ENCODE peak calls at places on chromosomes 2 and 18, in six cellular contexts. S, R, X, L, O and P are unnamed samples.

GRCh38 chr2:44974064-44974715 is 32.7 kb downstream of the SIX3 start:
- DNase-seq in R (peak), L (no peak), X (no peak), O (no peak), S (peak), P (peak)

GRCh38 chr2:229445013-229445412 is 173.9 kb upstream of the PID1 start:
- DNase-seq in S (no peak), L (peak), X (peak), R (peak), O (no peak), P (peak)

GRCh38 chr2:20604957-20605381 is 45.9 kb downstream of the HS1BP3 start:
- DNase-seq in S (no peak), R (no peak), O (no peak), X (no peak), L (peak), P (no peak)

GRCh38 chr2:51120754-51121280 is 88.9 kb upstream of the NRXN1 start:
- DNase-seq in X (no peak), O (no peak), S (no peak), L (no peak), R (no peak), P (no peak)

GRCh38 chr18:37483221-37483971 is 82.2 kb downstream of the CELF4 start:
- DNase-seq in L (no peak), O (no peak), X (no peak), R (no peak), S (no peak), P (no peak)

GRCh38 chr2:119367472-119368099 is 809 bp downstream of the DBI start:
- DNase-seq in R (no peak), L (peak), X (peak), S (peak), O (no peak), P (no peak)

GRCh38 chr18:2971741-2972552 is 41.0 kb downstream of the LPIN2 start:
- DNase-seq in O (no peak), S (no peak), L (no peak), X (peak), R (no peak), P (no peak)

GRCh38 chr2:112065966-112066365 is 10.9 kb downstream of the TMEM87B start:
- DNase-seq in X (no peak), L (no peak), S (no peak), O (no peak), R (peak), P (no peak)

GRCh38 chr2:180559766-180560165 is 420.6 kb upstream of the UBE2E3 start:
- DNase-seq in R (no peak), O (no peak), S (no peak), L (no peak), X (no peak), P (no peak)

GRCh38 chr2:174024524-174025270 is 59.5 kb upstream of the SP3 start:
- DNase-seq in O (no peak), X (peak), R (no peak), S (peak), L (peak), P (no peak)

GRCh38 chr2:8315766-8316165 is 366.1 kb upstream of the ID2 start:
- DNase-seq in L (no peak), X (no peak), O (no peak), S (peak), R (no peak), P (peak)

GRCh38 chr2:226158229-226158628 is 641.4 kb downstream of the IRS1 start:
- DNase-seq in X (no peak), L (no peak), R (no peak), O (no peak), S (no peak), P (no peak)

GRCh38 chr2:58734365-58734764 is 493.2 kb upstream of the FANCL start:
- DNase-seq in O (no peak), X (no peak), S (no peak), L (no peak), R (peak), P (peak)

GRCh38 chr2:69375494-69376353 is 11.3 kb downstream of the GFPT1 start:
- DNase-seq in X (peak), O (peak), S (peak), R (no peak), L (peak), P (peak)

GRCh38 chr2:236239276-236240065 is 24.7 kb downstream of the ASB18 start:
- DNase-seq in S (no peak), L (no peak), O (no peak), R (no peak), X (no peak), P (no peak)

GRCh38 chr2:198004921-198005829 is 200.8 kb downstream of the PLCL1 start:
- DNase-seq in X (no peak), O (no peak), R (no peak), L (no peak), S (no peak), P (no peak)

GRCh38 chr2:148184967-148185366 is 164.1 kb downstream of the MBD5 start:
- DNase-seq in X (no peak), S (no peak), O (no peak), R (no peak), L (no peak), P (no peak)

GRCh38 chr2:3493610-3493997 is 25.7 kb downstream of the ADI1 start:
- DNase-seq in L (no peak), R (no peak), S (peak), X (no peak), O (no peak), P (no peak)

GRCh38 chr18:77071711-77072292 is 60.8 kb downstream of the MBP start:
- DNase-seq in S (no peak), O (no peak), R (peak), X (no peak), L (no peak), P (no peak)

GRCh38 chr2:34475141-34475540 is 876.0 kb upstream of the FAM98A start:
- DNase-seq in X (no peak), S (no peak), O (no peak), L (no peak), R (no peak), P (no peak)

GRCh38 chr2:15206419-15206818 is 354.7 kb downstream of the NBAS start:
- DNase-seq in X (no peak), O (no peak), R (no peak), L (no peak), S (no peak), P (no peak)

GRCh38 chr2:65182570-65182969 is 45.1 kb upstream of the ACTR2 start:
- DNase-seq in O (no peak), S (no peak), L (no peak), R (no peak), X (no peak), P (no peak)

GRCh38 chr2:207749873-207750272 is 19.8 kb downstream of the FZD5 start:
- DNase-seq in R (no peak), X (no peak), S (no peak), L (no peak), O (no peak), P (no peak)

GRCh38 chr2:231228223-231228622 is 29.8 kb downstream of the ARMC9 start:
- DNase-seq in R (no peak), L (no peak), O (peak), X (no peak), S (peak), P (no peak)

GRCh38 chr2:25397777-25398176 is 56.1 kb upstream of the DNMT3A start:
- DNase-seq in L (no peak), S (no peak), O (no peak), X (no peak), R (no peak), P (no peak)

GRCh38 chr2:167187910-167188595 is 299.8 kb downstream of the XIRP2 start:
- DNase-seq in R (no peak), L (no peak), X (no peak), S (no peak), O (no peak), P (no peak)

GRCh38 chr2:10278029-10278762 is 24.5 kb upstream of the HPCAL1 start:
- DNase-seq in O (no peak), X (peak), S (peak), R (no peak), L (peak), P (no peak)

GRCh38 chr2:101517753-101518152 is 42.8 kb upstream of the RFX8 start:
- DNase-seq in R (peak), O (no peak), X (no peak), S (no peak), L (no peak), P (no peak)

GRCh38 chr2:46377287-46377605 is 80.0 kb downstream of the EPAS1 start:
- DNase-seq in R (no peak), O (no peak), L (no peak), S (no peak), X (no peak), P (no peak)

GRCh38 chr2:199070550-199070949 is 387.2 kb downstream of the SATB2 start:
- DNase-seq in X (peak), O (no peak), R (no peak), L (peak), S (no peak), P (no peak)

GRCh38 chr18:75173125-75173432 is 35.9 kb downstream of the PTGR3 start:
- DNase-seq in X (no peak), O (no peak), R (no peak), L (no peak), S (no peak), P (no peak)

GRCh38 chr18:22347624-22348511 is 69.8 kb downstream of the CTAGE1 start:
- DNase-seq in O (no peak), S (no peak), R (no peak), L (no peak), X (no peak), P (no peak)

GRCh38 chr2:201259216-201259615 is 1.1 kb upstream of the CASP8 start:
- DNase-seq in R (no peak), L (no peak), O (no peak), S (no peak), X (no peak), P (no peak)

GRCh38 chr2:9106338-9107167 is 100.1 kb upstream of the ASAP2 start:
- DNase-seq in L (no peak), R (no peak), O (no peak), S (no peak), X (no peak), P (no peak)

GRCh38 chr18:76989647-76990190 is 142.9 kb downstream of the MBP start:
- DNase-seq in S (no peak), R (no peak), X (no peak), L (no peak), O (no peak), P (no peak)

GRCh38 chr18:7177131-7177744 is 53.7 kb upstream of the LRRC30 start:
- DNase-seq in L (peak), X (peak), O (no peak), R (no peak), S (peak), P (no peak)

GRCh38 chr2:1559589-1560175 is 146.4 kb downstream of the TPO start:
- DNase-seq in X (no peak), L (no peak), O (no peak), S (no peak), R (no peak), P (no peak)

GRCh38 chr2:169676357-169676756 is 17.8 kb downstream of the CFAP210 start:
- DNase-seq in O (no peak), S (no peak), X (no peak), L (no peak), R (no peak), P (no peak)

GRCh38 chr2:38146917-38147307 is 71.0 kb upstream of the CYP1B1 start:
- DNase-seq in R (peak), L (no peak), S (no peak), O (no peak), X (no peak), P (peak)